ENCODE peak calls at places on chromosomes 2 and 18, in six cellular contexts. Q, Z, V, H, M and U are unnamed samples.

GRCh38 chr2:64906853-64907536 is 82.2 kb upstream of the SLC1A4 start:
- DNase-seq in Q (no peak), Z (no peak), V (no peak), H (no peak), M (no peak), U (no peak)

GRCh38 chr2:98658816-98659486 is 50.6 kb downstream of the UNC50 start:
- DNase-seq in Q (no peak), Z (no peak), V (no peak), H (no peak), M (no peak), U (no peak)

GRCh38 chr2:19416784-19417684 is 58.6 kb upstream of the OSR1 start:
- DNase-seq in Q (no peak), Z (no peak), V (no peak), H (no peak), M (no peak), U (no peak)

GRCh38 chr2:27496357-27497287 is at the start of gene GCKR:
- DNase-seq in Q (no peak), Z (no peak), V (no peak), H (peak), M (no peak), U (no peak)

GRCh38 chr18:48133675-48134251 is 203.3 kb upstream of the SMAD2 start:
- DNase-seq in Q (no peak), Z (no peak), V (no peak), H (no peak), M (no peak), U (no peak)

GRCh38 chr2:15092691-15093090 is 460.2 kb downstream of the LRATD1 start:
- DNase-seq in Q (no peak), Z (no peak), V (no peak), H (no peak), M (no peak), U (no peak)

GRCh38 chr2:8242734-8243133 is 439.1 kb upstream of the ID2 start:
- DNase-seq in Q (no peak), Z (no peak), V (no peak), H (peak), M (no peak), U (no peak)

GRCh38 chr2:178450574-178451429 is at the start of the genes PJVK and PRKRA:
- DNase-seq in Q (peak), Z (peak), V (peak), H (peak), M (peak), U (peak)

GRCh38 chr2:181123798-181124217 is 143.4 kb downstream of the UBE2E3 start:
- DNase-seq in Q (peak), Z (no peak), V (no peak), H (no peak), M (no peak), U (peak)

GRCh38 chr2:187409682-187410081 is 38.4 kb downstream of the CALCRL start:
- DNase-seq in Q (no peak), Z (no peak), V (no peak), H (no peak), M (no peak), U (no peak)

GRCh38 chr2:8684885-8685696 is 3.2 kb downstream of the ID2 start:
- DNase-seq in Q (peak), Z (no peak), V (peak), H (peak), M (peak), U (no peak)

GRCh38 chr2:91477731-91478672 is 2786.5 kb downstream of the RPIA start:
- DNase-seq in Q (peak), Z (no peak), V (peak), H (no peak), M (no peak), U (no peak)

GRCh38 chr2:152459116-152459515 is 124.1 kb downstream of the FMNL2 start:
- DNase-seq in Q (no peak), Z (no peak), V (no peak), H (no peak), M (no peak), U (no peak)

GRCh38 chr18:63894367-63894766 is 6.9 kb downstream of the SERPINB2 start:
- DNase-seq in Q (no peak), Z (no peak), V (peak), H (no peak), M (no peak), U (no peak)

GRCh38 chr2:189639003-189639609 is 22.2 kb upstream of the ASNSD1 start:
- DNase-seq in Q (no peak), Z (no peak), V (no peak), H (peak), M (no peak), U (peak)

GRCh38 chr2:159285929-159286708 is at the start of gene WDSUB1:
- DNase-seq in Q (peak), Z (peak), V (peak), H (peak), M (peak), U (peak)

GRCh38 chr2:45311559-45311958 is 299.5 kb downstream of the SRBD1 start:
- DNase-seq in Q (no peak), Z (no peak), V (no peak), H (no peak), M (no peak), U (no peak)

GRCh38 chr2:199144036-199144435 is 313.7 kb downstream of the SATB2 start:
- DNase-seq in Q (no peak), Z (no peak), V (no peak), H (peak), M (no peak), U (no peak)

GRCh38 chr2:211344289-211344688 is 787.9 kb downstream of the CPS1 start:
- DNase-seq in Q (no peak), Z (no peak), V (no peak), H (no peak), M (no peak), U (no peak)

GRCh38 chr2:31735716-31736115 is 155.0 kb upstream of the SRD5A2 start:
- DNase-seq in Q (no peak), Z (no peak), V (no peak), H (no peak), M (no peak), U (no peak)

GRCh38 chr2:951224-952006 is 766 bp downstream of the SNTG2 start:
- DNase-seq in Q (no peak), Z (no peak), V (no peak), H (no peak), M (no peak), U (no peak)

GRCh38 chr2:106882658-106883057 is 3.3 kb downstream of the ST6GAL2 start:
- DNase-seq in Q (no peak), Z (no peak), V (no peak), H (no peak), M (no peak), U (no peak)

GRCh38 chr18:11148655-11149440 is 521 bp downstream of the PIEZO2 start:
- DNase-seq in Q (no peak), Z (no peak), V (peak), H (no peak), M (no peak), U (peak)

GRCh38 chr18:13366977-13367892 is 148.7 kb downstream of the LDLRAD4 start:
- DNase-seq in Q (no peak), Z (no peak), V (peak), H (no peak), M (no peak), U (no peak)

GRCh38 chr18:43680096-43680495 is 402.8 kb upstream of the SYT4 start:
- DNase-seq in Q (no peak), Z (peak), V (no peak), H (peak), M (no peak), U (peak)

GRCh38 chr18:58495202-58495601 is 133.7 kb downstream of the ALPK2 start:
- DNase-seq in Q (no peak), Z (no peak), V (no peak), H (peak), M (no peak), U (no peak)

GRCh38 chr2:109450574-109451265 is 163.0 kb downstream of the SEPTIN10 start:
- DNase-seq in Q (no peak), Z (no peak), V (no peak), H (peak), M (no peak), U (no peak)

GRCh38 chr18:59354731-59355130 is 4.3 kb downstream of the LMAN1 start:
- DNase-seq in Q (no peak), Z (no peak), V (no peak), H (peak), M (no peak), U (no peak)

GRCh38 chr2:240232264-240232915 is 91.9 kb upstream of the OTOS start:
- DNase-seq in Q (no peak), Z (no peak), V (peak), H (no peak), M (no peak), U (no peak)

GRCh38 chr2:240234503-240234951 is 94.1 kb upstream of the OTOS start:
- DNase-seq in Q (peak), Z (no peak), V (peak), H (no peak), M (no peak), U (peak)

GRCh38 chr2:240233891-240234502 is 93.5 kb upstream of the OTOS start:
- DNase-seq in Q (peak), Z (no peak), V (peak), H (no peak), M (no peak), U (no peak)

GRCh38 chr2:240231838-240232244 is 91.4 kb upstream of the OTOS start:
- DNase-seq in Q (peak), Z (no peak), V (peak), H (no peak), M (no peak), U (no peak)

GRCh38 chr2:240232961-240233890 is 92.8 kb upstream of the OTOS start:
- DNase-seq in Q (peak), Z (peak), V (peak), H (peak), M (peak), U (peak)
- TF ChIP-seq CTCF in Q (peak), Z (peak), V (peak), H (peak), M (peak), U (peak)

GRCh38 chr18:76529433-76529811 is 34.4 kb upstream of the ZNF516 start:
- DNase-seq in Q (no peak), Z (no peak), V (no peak), H (no peak), M (no peak), U (no peak)
- H3K4me3 ChIP-seq in Q (peak), Z (peak), V (peak), H (no peak), M (no peak), U (peak)

GRCh38 chr2:124482551-124482950 is 457.5 kb downstream of the CNTNAP5 start:
- DNase-seq in Q (no peak), Z (no peak), V (no peak), H (no peak), M (no peak), U (no peak)

GRCh38 chr2:124489686-124490085 is 464.6 kb downstream of the CNTNAP5 start:
- DNase-seq in Q (no peak), Z (no peak), V (no peak), H (no peak), M (no peak), U (no peak)

GRCh38 chr2:124485659-124486058 is 460.6 kb downstream of the CNTNAP5 start:
- DNase-seq in Q (no peak), Z (no peak), V (no peak), H (no peak), M (no peak), U (no peak)
- TF ChIP-seq CTCF in Q (no peak), Z (no peak), V (no peak), H (no peak), M (no peak), U (no peak)

DNA sequence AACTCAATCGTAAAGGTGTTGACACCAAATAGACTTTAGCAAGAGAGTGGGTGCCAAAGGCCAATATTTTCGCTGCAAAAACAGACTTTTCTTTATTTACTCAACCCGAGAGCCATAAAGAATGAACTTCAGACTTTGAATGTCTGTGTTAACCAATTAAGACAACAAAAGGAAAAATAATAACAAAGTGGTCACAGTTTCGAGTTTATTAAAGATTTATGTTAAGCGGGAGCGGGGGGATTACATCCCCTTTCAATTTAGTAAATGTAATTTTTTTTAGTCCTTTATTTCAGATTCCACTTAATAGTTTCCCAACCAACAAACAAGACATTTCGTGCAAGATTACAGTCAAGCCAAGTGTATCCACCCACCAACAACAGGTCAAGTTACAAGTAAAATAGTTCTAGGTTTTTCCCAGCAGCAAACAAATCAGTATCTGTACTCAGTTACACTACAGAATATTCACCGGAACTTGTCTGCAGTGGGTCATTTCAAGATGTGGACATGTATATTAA is 9.0 kb downstream of the CDH2 start:
- DNase-seq in Q (no peak), Z (no peak), V (no peak), H (no peak), M (no peak), U (no peak)
- H3K4me3 ChIP-seq in Q (no peak), Z (no peak), V (peak), H (no peak), M (no peak), U (no peak)

GRCh38 chr18:74819433-74820059 is 221.9 kb downstream of the ZNF407 start:
- DNase-seq in Q (no peak), Z (no peak), V (no peak), H (no peak), M (no peak), U (no peak)
- TF ChIP-seq CTCF in Q (no peak), Z (peak), V (peak), H (peak), M (no peak), U (peak)

GRCh38 chr2:86225581-86225980 is 26.3 kb downstream of the MRPL35 start:
- DNase-seq in Q (peak), Z (no peak), V (no peak), H (peak), M (no peak), U (peak)
- H3K4me3 ChIP-seq in Q (no peak), Z (no peak), V (no peak), H (no peak), M (no peak), U (no peak)

GRCh38 chr18:68925268-68925667 is 127.4 kb downstream of the CCDC102B start:
- DNase-seq in Q (no peak), Z (no peak), V (no peak), H (peak), M (no peak), U (no peak)
- TF ChIP-seq CTCF in Q (no peak), Z (no peak), V (peak), H (peak), M (no peak), U (no peak)

GRCh38 chr2:226903179-226903578 is 67.3 kb downstream of the RHBDD1 start:
- DNase-seq in Q (no peak), Z (no peak), V (no peak), H (peak), M (no peak), U (peak)
- H3K4me3 ChIP-seq in Q (no peak), Z (no peak), V (no peak), H (no peak), M (no peak), U (no peak)

GRCh38 chr2:12988279-12988678 is 271.5 kb downstream of the TRIB2 start:
- DNase-seq in Q (no peak), Z (no peak), V (no peak), H (no peak), M (no peak), U (no peak)

GRCh38 chr2:12987246-12987645 is 270.5 kb downstream of the TRIB2 start:
- DNase-seq in Q (no peak), Z (no peak), V (no peak), H (no peak), M (no peak), U (no peak)

DNA sequence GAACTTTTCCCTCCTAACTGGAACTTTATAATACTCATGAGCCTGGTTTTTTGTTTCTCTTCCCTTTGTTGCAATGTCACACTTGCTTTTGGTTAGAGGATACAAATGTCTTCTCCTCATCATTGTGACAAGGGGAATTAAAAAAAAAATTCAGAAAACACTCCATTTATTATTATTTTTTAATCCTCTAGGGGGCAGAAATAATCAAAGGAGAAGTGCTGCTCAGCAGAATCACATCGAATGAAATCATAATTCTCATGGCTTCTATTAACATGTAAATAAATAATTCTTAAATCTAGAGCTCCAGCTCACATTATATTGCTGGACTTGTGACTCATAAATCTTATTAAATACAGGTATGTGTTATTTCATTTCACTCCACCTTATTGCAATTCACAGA is 273.8 kb downstream of the TRIB2 start:
- DNase-seq in Q (no peak), Z (no peak), V (no peak), H (peak), M (no peak), U (no peak)
- TF ChIP-seq CTCF in Q (peak), Z (peak), V (peak), H (peak), M (no peak), U (peak)

GRCh38 chr2:216131175-216131926 is 22.2 kb downstream of the XRCC5 start:
- DNase-seq in Q (no peak), Z (no peak), V (no peak), H (no peak), M (no peak), U (peak)
- H3K4me3 ChIP-seq in Q (no peak), Z (no peak), V (no peak), H (no peak), M (no peak), U (no peak)